ENCODE peak calls at places on chromosomes 3 and 15, in eight cellular contexts. One of them, this sample, is unnamed.

GRCh38 chr3:169327969-169328368 is 335.5 kb downstream of the MECOM start:
- DNase-seq in progenitor cell of endocrine pancreas: no peak
- DNase-seq in WERI-Rb-1: no peak
- DNase-seq in glutamatergic neuron: no peak
- DNase-seq in stimulated activated CD8-positive, alpha-beta memory T cell treated with anti-CD3 and anti-CD28 coated beads, Interleukin-12 subunit alpha, Interleukin-12 subunit beta, amount 100 ng/mL, for 4 hours: no peak
- DNase-seq in myocyte: no peak
- DNase-seq in NCI-H1694: no peak
- DNase-seq in astrocyte: no peak
- DNase-seq in this sample: no peak

GRCh38 chr3:57179580-57180410 is 14.6 kb upstream of the IL17RD start:
- DNase-seq in glutamatergic neuron: no peak
- DNase-seq in astrocyte: no peak
- DNase-seq in NCI-H1694: no peak
- DNase-seq in progenitor cell of endocrine pancreas: no peak
- DNase-seq in myocyte: peak
- DNase-seq in WERI-Rb-1: no peak
- DNase-seq in stimulated activated CD8-positive, alpha-beta memory T cell treated with anti-CD3 and anti-CD28 coated beads, Interleukin-12 subunit alpha, Interleukin-12 subunit beta, amount 100 ng/mL, for 4 hours: no peak
- DNase-seq in this sample: no peak

GRCh38 chr3:157786216-157786615 is 283.0 kb upstream of the VEPH1 start:
- DNase-seq in glutamatergic neuron: no peak
- DNase-seq in astrocyte: peak
- DNase-seq in myocyte: peak
- DNase-seq in progenitor cell of endocrine pancreas: no peak
- DNase-seq in NCI-H1694: no peak
- DNase-seq in stimulated activated CD8-positive, alpha-beta memory T cell treated with anti-CD3 and anti-CD28 coated beads, Interleukin-12 subunit alpha, Interleukin-12 subunit beta, amount 100 ng/mL, for 4 hours: no peak
- DNase-seq in WERI-Rb-1: no peak
- DNase-seq in this sample: no peak

GRCh38 chr3:43794776-43795175 is 104.0 kb downstream of the ABHD5 start:
- DNase-seq in WERI-Rb-1: no peak
- DNase-seq in progenitor cell of endocrine pancreas: no peak
- DNase-seq in stimulated activated CD8-positive, alpha-beta memory T cell treated with anti-CD3 and anti-CD28 coated beads, Interleukin-12 subunit alpha, Interleukin-12 subunit beta, amount 100 ng/mL, for 4 hours: no peak
- DNase-seq in glutamatergic neuron: no peak
- DNase-seq in myocyte: no peak
- DNase-seq in astrocyte: no peak
- DNase-seq in NCI-H1694: no peak
- DNase-seq in this sample: no peak

GRCh38 chr3:133853063-133853924 is 42.4 kb downstream of the RAB6B start:
- DNase-seq in astrocyte: no peak
- DNase-seq in myocyte: no peak
- DNase-seq in NCI-H1694: no peak
- DNase-seq in glutamatergic neuron: no peak
- DNase-seq in WERI-Rb-1: no peak
- DNase-seq in stimulated activated CD8-positive, alpha-beta memory T cell treated with anti-CD3 and anti-CD28 coated beads, Interleukin-12 subunit alpha, Interleukin-12 subunit beta, amount 100 ng/mL, for 4 hours: no peak
- DNase-seq in progenitor cell of endocrine pancreas: no peak
- DNase-seq in this sample: no peak

GRCh38 chr15:71425388-71425787 is 310.1 kb downstream of the THSD4 start:
- DNase-seq in glutamatergic neuron: no peak
- DNase-seq in myocyte: no peak
- DNase-seq in WERI-Rb-1: no peak
- DNase-seq in progenitor cell of endocrine pancreas: no peak
- DNase-seq in astrocyte: no peak
- DNase-seq in stimulated activated CD8-positive, alpha-beta memory T cell treated with anti-CD3 and anti-CD28 coated beads, Interleukin-12 subunit alpha, Interleukin-12 subunit beta, amount 100 ng/mL, for 4 hours: no peak
- DNase-seq in NCI-H1694: no peak
- DNase-seq in this sample: no peak

GRCh38 chr3:43221076-43221475 is 65.3 kb upstream of the SNRK start:
- DNase-seq in NCI-H1694: no peak
- DNase-seq in stimulated activated CD8-positive, alpha-beta memory T cell treated with anti-CD3 and anti-CD28 coated beads, Interleukin-12 subunit alpha, Interleukin-12 subunit beta, amount 100 ng/mL, for 4 hours: no peak
- DNase-seq in glutamatergic neuron: no peak
- DNase-seq in myocyte: no peak
- DNase-seq in progenitor cell of endocrine pancreas: no peak
- DNase-seq in astrocyte: no peak
- DNase-seq in WERI-Rb-1: no peak
- DNase-seq in this sample: no peak

GRCh38 chr3:143847787-143848631 is at the start of gene SLC9A9:
- DNase-seq in WERI-Rb-1: no peak
- DNase-seq in progenitor cell of endocrine pancreas: no peak
- DNase-seq in myocyte: peak
- DNase-seq in stimulated activated CD8-positive, alpha-beta memory T cell treated with anti-CD3 and anti-CD28 coated beads, Interleukin-12 subunit alpha, Interleukin-12 subunit beta, amount 100 ng/mL, for 4 hours: no peak
- DNase-seq in NCI-H1694: no peak
- DNase-seq in astrocyte: peak
- DNase-seq in glutamatergic neuron: peak
- DNase-seq in this sample: peak

GRCh38 chr3:73365756-73366397 is 258.9 kb downstream of the PDZRN3 start:
- DNase-seq in NCI-H1694: no peak
- DNase-seq in myocyte: peak
- DNase-seq in progenitor cell of endocrine pancreas: no peak
- DNase-seq in stimulated activated CD8-positive, alpha-beta memory T cell treated with anti-CD3 and anti-CD28 coated beads, Interleukin-12 subunit alpha, Interleukin-12 subunit beta, amount 100 ng/mL, for 4 hours: no peak
- DNase-seq in glutamatergic neuron: no peak
- DNase-seq in astrocyte: peak
- DNase-seq in WERI-Rb-1: no peak
- DNase-seq in this sample: no peak

GRCh38 chr3:40690696-40691597 is 166.2 kb downstream of the ZNF621 start:
- DNase-seq in progenitor cell of endocrine pancreas: no peak
- DNase-seq in glutamatergic neuron: no peak
- DNase-seq in WERI-Rb-1: no peak
- DNase-seq in myocyte: no peak
- DNase-seq in NCI-H1694: no peak
- DNase-seq in stimulated activated CD8-positive, alpha-beta memory T cell treated with anti-CD3 and anti-CD28 coated beads, Interleukin-12 subunit alpha, Interleukin-12 subunit beta, amount 100 ng/mL, for 4 hours: no peak
- DNase-seq in astrocyte: no peak
- DNase-seq in this sample: no peak

GRCh38 chr3:28940530-28940929 is 340.3 kb upstream of the RBMS3 start:
- DNase-seq in glutamatergic neuron: no peak
- DNase-seq in WERI-Rb-1: no peak
- DNase-seq in progenitor cell of endocrine pancreas: no peak
- DNase-seq in stimulated activated CD8-positive, alpha-beta memory T cell treated with anti-CD3 and anti-CD28 coated beads, Interleukin-12 subunit alpha, Interleukin-12 subunit beta, amount 100 ng/mL, for 4 hours: no peak
- DNase-seq in astrocyte: peak
- DNase-seq in myocyte: peak
- DNase-seq in NCI-H1694: no peak
- DNase-seq in this sample: no peak

GRCh38 chr15:98746756-98747155 is 98.4 kb downstream of the IGF1R start:
- DNase-seq in astrocyte: no peak
- DNase-seq in myocyte: no peak
- DNase-seq in NCI-H1694: no peak
- DNase-seq in progenitor cell of endocrine pancreas: no peak
- DNase-seq in WERI-Rb-1: no peak
- DNase-seq in glutamatergic neuron: no peak
- DNase-seq in stimulated activated CD8-positive, alpha-beta memory T cell treated with anti-CD3 and anti-CD28 coated beads, Interleukin-12 subunit alpha, Interleukin-12 subunit beta, amount 100 ng/mL, for 4 hours: no peak
- DNase-seq in this sample: no peak

GRCh38 chr15:69648775-69649735 is 196.4 kb downstream of the RPLP1 start:
- DNase-seq in glutamatergic neuron: no peak
- DNase-seq in NCI-H1694: no peak
- DNase-seq in myocyte: no peak
- DNase-seq in stimulated activated CD8-positive, alpha-beta memory T cell treated with anti-CD3 and anti-CD28 coated beads, Interleukin-12 subunit alpha, Interleukin-12 subunit beta, amount 100 ng/mL, for 4 hours: no peak
- DNase-seq in astrocyte: no peak
- DNase-seq in WERI-Rb-1: no peak
- DNase-seq in progenitor cell of endocrine pancreas: no peak
- DNase-seq in this sample: no peak

GRCh38 chr15:62469874-62470688 is 305.0 kb upstream of the C2CD4B start:
- DNase-seq in astrocyte: peak
- DNase-seq in myocyte: peak
- DNase-seq in glutamatergic neuron: no peak
- DNase-seq in progenitor cell of endocrine pancreas: no peak
- DNase-seq in stimulated activated CD8-positive, alpha-beta memory T cell treated with anti-CD3 and anti-CD28 coated beads, Interleukin-12 subunit alpha, Interleukin-12 subunit beta, amount 100 ng/mL, for 4 hours: no peak
- DNase-seq in WERI-Rb-1: no peak
- DNase-seq in NCI-H1694: no peak
- DNase-seq in this sample: no peak

GRCh38 chr15:89647191-89647851 is 7.9 kb downstream of the KIF7 start:
- DNase-seq in stimulated activated CD8-positive, alpha-beta memory T cell treated with anti-CD3 and anti-CD28 coated beads, Interleukin-12 subunit alpha, Interleukin-12 subunit beta, amount 100 ng/mL, for 4 hours: no peak
- DNase-seq in astrocyte: no peak
- DNase-seq in WERI-Rb-1: peak
- DNase-seq in glutamatergic neuron: peak
- DNase-seq in myocyte: peak
- DNase-seq in NCI-H1694: peak
- DNase-seq in progenitor cell of endocrine pancreas: peak
- DNase-seq in this sample: no peak

GRCh38 chr3:71585891-71586809 is 2.6 kb upstream of the FOXP1 start:
- DNase-seq in WERI-Rb-1: no peak
- DNase-seq in astrocyte: peak
- DNase-seq in stimulated activated CD8-positive, alpha-beta memory T cell treated with anti-CD3 and anti-CD28 coated beads, Interleukin-12 subunit alpha, Interleukin-12 subunit beta, amount 100 ng/mL, for 4 hours: no peak
- DNase-seq in progenitor cell of endocrine pancreas: no peak
- DNase-seq in NCI-H1694: no peak
- DNase-seq in glutamatergic neuron: no peak
- DNase-seq in myocyte: peak
- DNase-seq in this sample: peak

GRCh38 chr15:69298697-69299441 is at the start of gene PAQR5:
- DNase-seq in progenitor cell of endocrine pancreas: peak
- DNase-seq in stimulated activated CD8-positive, alpha-beta memory T cell treated with anti-CD3 and anti-CD28 coated beads, Interleukin-12 subunit alpha, Interleukin-12 subunit beta, amount 100 ng/mL, for 4 hours: no peak
- DNase-seq in myocyte: peak
- DNase-seq in astrocyte: no peak
- DNase-seq in glutamatergic neuron: peak
- DNase-seq in NCI-H1694: no peak
- DNase-seq in WERI-Rb-1: peak
- DNase-seq in this sample: no peak

GRCh38 chr3:194082596-194083220 is 53.2 kb upstream of the HES1 start:
- DNase-seq in progenitor cell of endocrine pancreas: no peak
- DNase-seq in astrocyte: no peak
- DNase-seq in myocyte: no peak
- DNase-seq in NCI-H1694: no peak
- DNase-seq in glutamatergic neuron: no peak
- DNase-seq in stimulated activated CD8-positive, alpha-beta memory T cell treated with anti-CD3 and anti-CD28 coated beads, Interleukin-12 subunit alpha, Interleukin-12 subunit beta, amount 100 ng/mL, for 4 hours: no peak
- DNase-seq in WERI-Rb-1: no peak
- DNase-seq in this sample: no peak

GRCh38 chr3:12222765-12223485 is 64.2 kb upstream of the TIMP4 start:
- DNase-seq in glutamatergic neuron: no peak
- DNase-seq in astrocyte: peak
- DNase-seq in stimulated activated CD8-positive, alpha-beta memory T cell treated with anti-CD3 and anti-CD28 coated beads, Interleukin-12 subunit alpha, Interleukin-12 subunit beta, amount 100 ng/mL, for 4 hours: no peak
- DNase-seq in WERI-Rb-1: no peak
- DNase-seq in NCI-H1694: no peak
- DNase-seq in myocyte: no peak
- DNase-seq in progenitor cell of endocrine pancreas: no peak
- DNase-seq in this sample: no peak

GRCh38 chr3:11455977-11456376 is 183.8 kb downstream of the ATG7 start:
- DNase-seq in WERI-Rb-1: no peak
- DNase-seq in myocyte: no peak
- DNase-seq in astrocyte: peak
- DNase-seq in stimulated activated CD8-positive, alpha-beta memory T cell treated with anti-CD3 and anti-CD28 coated beads, Interleukin-12 subunit alpha, Interleukin-12 subunit beta, amount 100 ng/mL, for 4 hours: no peak
- DNase-seq in progenitor cell of endocrine pancreas: no peak
- DNase-seq in NCI-H1694: no peak
- DNase-seq in glutamatergic neuron: no peak
- DNase-seq in this sample: no peak

GRCh38 chr3:120244834-120245225 is 40.2 kb downstream of the GPR156 start:
- DNase-seq in astrocyte: no peak
- DNase-seq in WERI-Rb-1: peak
- DNase-seq in glutamatergic neuron: peak
- DNase-seq in stimulated activated CD8-positive, alpha-beta memory T cell treated with anti-CD3 and anti-CD28 coated beads, Interleukin-12 subunit alpha, Interleukin-12 subunit beta, amount 100 ng/mL, for 4 hours: no peak
- DNase-seq in NCI-H1694: no peak
- DNase-seq in progenitor cell of endocrine pancreas: no peak
- DNase-seq in myocyte: peak
- DNase-seq in this sample: no peak

GRCh38 chr3:9064853-9065252 is 101.6 kb upstream of the RAD18 start:
- DNase-seq in astrocyte: no peak
- DNase-seq in glutamatergic neuron: peak
- DNase-seq in stimulated activated CD8-positive, alpha-beta memory T cell treated with anti-CD3 and anti-CD28 coated beads, Interleukin-12 subunit alpha, Interleukin-12 subunit beta, amount 100 ng/mL, for 4 hours: no peak
- DNase-seq in progenitor cell of endocrine pancreas: no peak
- DNase-seq in WERI-Rb-1: no peak
- DNase-seq in NCI-H1694: no peak
- DNase-seq in myocyte: peak
- DNase-seq in this sample: no peak

GRCh38 chr15:57033715-57034439 is 115.4 kb downstream of the TCF12 start:
- DNase-seq in NCI-H1694: no peak
- DNase-seq in progenitor cell of endocrine pancreas: no peak
- DNase-seq in glutamatergic neuron: no peak
- DNase-seq in stimulated activated CD8-positive, alpha-beta memory T cell treated with anti-CD3 and anti-CD28 coated beads, Interleukin-12 subunit alpha, Interleukin-12 subunit beta, amount 100 ng/mL, for 4 hours: no peak
- DNase-seq in astrocyte: no peak
- DNase-seq in WERI-Rb-1: no peak
- DNase-seq in myocyte: no peak
- DNase-seq in this sample: no peak

GRCh38 chr15:83422541-83422940 is 24.6 kb upstream of the SH3GL3 start:
- DNase-seq in NCI-H1694: no peak
- DNase-seq in progenitor cell of endocrine pancreas: no peak
- DNase-seq in glutamatergic neuron: no peak
- DNase-seq in astrocyte: no peak
- DNase-seq in stimulated activated CD8-positive, alpha-beta memory T cell treated with anti-CD3 and anti-CD28 coated beads, Interleukin-12 subunit alpha, Interleukin-12 subunit beta, amount 100 ng/mL, for 4 hours: no peak
- DNase-seq in myocyte: no peak
- DNase-seq in WERI-Rb-1: no peak
- DNase-seq in this sample: no peak

GRCh38 chr3:132787616-132788015 is 65.4 kb upstream of the NPHP3 start:
- DNase-seq in progenitor cell of endocrine pancreas: no peak
- DNase-seq in glutamatergic neuron: no peak
- DNase-seq in astrocyte: no peak
- DNase-seq in myocyte: peak
- DNase-seq in NCI-H1694: no peak
- DNase-seq in stimulated activated CD8-positive, alpha-beta memory T cell treated with anti-CD3 and anti-CD28 coated beads, Interleukin-12 subunit alpha, Interleukin-12 subunit beta, amount 100 ng/mL, for 4 hours: no peak
- DNase-seq in WERI-Rb-1: no peak
- DNase-seq in this sample: no peak

GRCh38 chr3:4834403-4834866 is 144.8 kb upstream of the BHLHE40 start:
- DNase-seq in glutamatergic neuron: no peak
- DNase-seq in WERI-Rb-1: no peak
- DNase-seq in myocyte: peak
- DNase-seq in astrocyte: peak
- DNase-seq in stimulated activated CD8-positive, alpha-beta memory T cell treated with anti-CD3 and anti-CD28 coated beads, Interleukin-12 subunit alpha, Interleukin-12 subunit beta, amount 100 ng/mL, for 4 hours: peak
- DNase-seq in progenitor cell of endocrine pancreas: no peak
- DNase-seq in NCI-H1694: no peak
- DNase-seq in this sample: no peak

GRCh38 chr3:32500880-32501784 is 1.5 kb downstream of the CMTM6 start:
- DNase-seq in NCI-H1694: no peak
- DNase-seq in astrocyte: no peak
- DNase-seq in progenitor cell of endocrine pancreas: no peak
- DNase-seq in glutamatergic neuron: no peak
- DNase-seq in WERI-Rb-1: no peak
- DNase-seq in stimulated activated CD8-positive, alpha-beta memory T cell treated with anti-CD3 and anti-CD28 coated beads, Interleukin-12 subunit alpha, Interleukin-12 subunit beta, amount 100 ng/mL, for 4 hours: no peak
- DNase-seq in myocyte: no peak
- DNase-seq in this sample: no peak

GRCh38 chr3:41200669-41201021 is 1.3 kb downstream of the CTNNB1 start:
- DNase-seq in glutamatergic neuron: no peak
- DNase-seq in NCI-H1694: no peak
- DNase-seq in myocyte: peak
- DNase-seq in progenitor cell of endocrine pancreas: no peak
- DNase-seq in WERI-Rb-1: no peak
- DNase-seq in astrocyte: peak
- DNase-seq in stimulated activated CD8-positive, alpha-beta memory T cell treated with anti-CD3 and anti-CD28 coated beads, Interleukin-12 subunit alpha, Interleukin-12 subunit beta, amount 100 ng/mL, for 4 hours: peak
- DNase-seq in this sample: peak